ENCODE peak calls at places on chromosomes 12 and 14, in six cellular contexts. O, A, B, Z, V and E are unnamed samples.

GRCh38 chr12:4353785-4354208 is 25.7 kb downstream of the FGF23 start:
- DNase-seq in O (no peak), A (peak), B (no peak), Z (no peak), V (no peak), E (no peak)

GRCh38 chr12:851913-852312 is 97.6 kb downstream of the RAD52 start:
- DNase-seq in O (no peak), A (no peak), B (peak), Z (no peak), V (no peak), E (no peak)

GRCh38 chr12:93098077-93098476 is 169.0 kb upstream of the EEA1 start:
- DNase-seq in O (peak), A (peak), B (no peak), Z (no peak), V (peak), E (no peak)

GRCh38 chr12:68011882-68012207 is 22.6 kb downstream of the IFNG-AS1 start:
- DNase-seq in O (no peak), A (no peak), B (no peak), Z (no peak), V (no peak), E (no peak)

GRCh38 chr12:52121848-52122838 is 42.6 kb downstream of the SMIM41 start:
- DNase-seq in O (peak), A (peak), B (no peak), Z (no peak), V (no peak), E (no peak)

GRCh38 chr12:6839482-6840201 is 1.1 kb upstream of the GNB3 start:
- DNase-seq in O (no peak), A (no peak), B (no peak), Z (no peak), V (no peak), E (no peak)

GRCh38 chr12:107667464-107667863 is 18.1 kb upstream of the PWP1 start:
- DNase-seq in O (no peak), A (no peak), B (no peak), Z (no peak), V (no peak), E (no peak)

GRCh38 chr14:48771717-48772116 is 814.5 kb downstream of the RPS29 start:
- DNase-seq in O (peak), A (no peak), B (peak), Z (no peak), V (no peak), E (no peak)

GRCh38 chr12:103956515-103957027 is 9.1 kb upstream of the TDG start:
- DNase-seq in O (no peak), A (no peak), B (peak), Z (no peak), V (no peak), E (no peak)

GRCh38 chr12:132835076-132835870 is 6.6 kb upstream of the GOLGA3 start:
- DNase-seq in O (no peak), A (no peak), B (no peak), Z (no peak), V (no peak), E (no peak)
- H3K4me3 ChIP-seq in O (no peak), A (no peak), B (no peak), Z (no peak), V (no peak), E (no peak)

GRCh38 chr14:68921666-68922065 is 57.4 kb downstream of the ACTN1 start:
- DNase-seq in O (no peak), A (no peak), B (no peak), Z (no peak), V (no peak), E (no peak)
- TF ChIP-seq CTCF in O (no peak), A (no peak), B (no peak), Z (no peak), V (no peak), E (no peak)

GRCh38 chr12:41096797-41097196 is 91.3 kb upstream of the PDZRN4 start:
- DNase-seq in O (no peak), A (no peak), B (no peak), Z (no peak), V (no peak), E (no peak)
- H3K4me3 ChIP-seq in O (no peak), A (no peak), B (no peak), Z (no peak), V (no peak), E (no peak)

GRCh38 chr14:75518625-75519024 is 3.6 kb upstream of the BATF start:
- DNase-seq in O (no peak), A (no peak), B (no peak), Z (no peak), V (peak), E (no peak)
- TF ChIP-seq CTCF in O (no peak), A (peak), B (no peak), Z (no peak), V (peak), E (no peak)

DNA sequence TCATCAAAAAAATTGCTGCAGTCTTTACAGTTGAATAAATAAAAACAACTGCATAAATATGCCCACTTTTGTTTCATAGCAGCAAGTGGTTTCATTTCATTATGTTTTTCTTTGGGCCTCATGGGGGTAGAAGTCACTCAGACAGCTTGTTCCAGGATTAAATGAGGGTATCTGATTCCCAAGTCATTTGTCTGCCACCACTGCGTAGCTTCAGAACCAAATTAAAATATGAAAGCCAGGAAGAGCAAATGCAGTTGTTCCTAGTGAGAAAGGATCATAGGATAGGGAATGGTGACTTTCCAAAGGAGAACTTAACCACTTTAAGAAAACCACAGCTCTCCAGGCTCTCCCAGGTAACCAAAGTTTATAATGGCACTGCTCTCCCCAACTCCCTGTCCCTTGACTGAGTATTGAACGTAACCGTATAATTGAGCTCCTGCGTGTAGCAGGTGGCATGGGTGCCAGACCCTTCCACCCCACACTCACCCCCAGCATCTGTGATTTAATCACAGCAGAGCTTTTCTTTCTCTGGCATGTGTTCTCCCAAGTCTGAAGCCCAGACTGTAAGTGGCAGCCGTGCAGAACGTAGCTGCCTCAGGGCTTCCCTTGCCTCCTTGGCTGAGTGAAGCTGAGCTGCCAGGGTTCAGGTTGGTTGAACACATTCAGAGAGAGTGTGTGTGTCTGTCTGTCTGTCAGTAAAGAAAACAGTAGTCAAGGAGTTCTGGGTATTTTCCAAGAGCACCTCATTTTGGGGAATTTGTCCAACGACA is 11.3 kb upstream of the KCNH3 start:
- DNase-seq in O (no peak), A (no peak), B (no peak), Z (no peak), V (no peak), E (no peak)
- H3K4me3 ChIP-seq in O (no peak), A (no peak), B (no peak), Z (no peak), V (no peak), E (no peak)

GRCh38 chr14:87745507-87746118 is 247.4 kb downstream of the GALC start:
- DNase-seq in O (no peak), A (peak), B (peak), Z (no peak), V (peak), E (peak)

GRCh38 chr14:87748558-87748957 is 244.4 kb downstream of the GALC start:
- DNase-seq in O (no peak), A (no peak), B (no peak), Z (no peak), V (no peak), E (no peak)
- TF ChIP-seq CTCF in O (no peak), A (no peak), B (no peak), Z (no peak), V (no peak), E (no peak)

DNA sequence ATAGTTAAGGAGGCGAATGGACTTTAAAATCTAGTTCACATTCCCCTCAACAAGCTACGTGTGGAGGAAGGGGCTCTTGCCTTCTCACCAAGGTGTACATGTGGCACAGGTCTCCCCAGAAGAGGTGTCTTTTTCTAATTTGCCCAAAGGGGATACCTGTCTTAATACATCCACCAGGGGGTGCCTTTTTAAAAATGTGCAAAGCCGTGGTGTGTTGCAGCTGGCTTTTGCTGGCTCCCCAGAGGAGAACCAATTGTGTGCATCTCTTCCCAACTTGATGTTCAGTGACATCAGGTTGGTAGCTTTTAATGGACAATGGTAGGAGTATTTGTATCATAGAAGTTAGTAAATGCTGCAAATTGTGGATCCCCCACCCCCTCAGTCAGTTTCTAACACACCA is 33.8 kb downstream of the CREBL2 start:
- DNase-seq in O (no peak), A (no peak), B (peak), Z (no peak), V (peak), E (no peak)
- H3K4me3 ChIP-seq in O (no peak), A (no peak), B (no peak), Z (no peak), V (no peak), E (no peak)

GRCh38 chr14:46487582-46488350 is 163.8 kb downstream of the RPL10L start:
- DNase-seq in O (no peak), A (no peak), B (no peak), Z (no peak), V (no peak), E (no peak)

GRCh38 chr14:46488374-46488773 is 163.2 kb downstream of the RPL10L start:
- DNase-seq in O (no peak), A (no peak), B (no peak), Z (no peak), V (no peak), E (no peak)

DNA sequence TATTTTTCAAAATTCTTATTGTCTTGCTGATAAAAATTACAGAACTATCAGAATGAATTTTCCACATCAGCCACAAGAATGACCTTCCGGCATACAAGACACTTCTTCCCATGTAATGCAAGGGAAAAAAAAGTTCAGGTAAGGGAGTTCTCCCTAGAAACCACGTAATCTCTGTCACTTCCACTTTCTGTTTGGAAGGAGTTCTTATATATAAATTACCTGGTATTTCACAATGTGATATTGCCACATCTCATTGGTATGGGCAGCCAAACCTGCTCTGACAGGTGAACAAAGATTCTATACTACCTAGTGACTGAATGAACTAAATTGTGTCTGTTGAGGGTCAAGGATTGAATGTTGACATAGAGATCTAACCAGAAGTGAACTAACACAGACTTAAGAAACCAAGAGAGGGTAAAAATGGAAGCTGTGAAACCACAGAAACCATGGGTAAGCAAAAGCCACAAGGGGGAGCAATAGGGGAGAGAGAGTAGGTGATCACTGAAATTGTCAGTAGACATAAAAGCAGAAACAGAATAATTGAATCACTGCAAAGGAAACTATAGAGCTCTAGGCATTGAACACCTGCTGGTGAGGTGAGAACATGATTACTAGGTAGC is 161.3 kb downstream of the RPL10L start:
- DNase-seq in O (no peak), A (peak), B (peak), Z (no peak), V (peak), E (no peak)
- TF ChIP-seq CTCF in O (no peak), A (peak), B (peak), Z (no peak), V (peak), E (peak)